ENCODE peak calls at places on chromosomes 2 and 18, in five cellular contexts. I is gastrocnemius medialis, Q is A673, U is LoVo, D is HFF-Myc. Z is an unnamed sample.

GRCh38 chr2:232309592-232309991 is 69.0 kb upstream of the ALPP start:
- DNase-seq in I (no peak), Q (no peak), U (no peak), D (no peak), Z (no peak)

GRCh38 chr18:12884521-12885323 is 685 bp upstream of the PTPN2 start:
- DNase-seq in I (no peak), Q (no peak), U (no peak), D (no peak), Z (no peak)

GRCh38 chr2:128311755-128312341 is 6.8 kb downstream of the HS6ST1 start:
- DNase-seq in I (no peak), Q (no peak), U (no peak), D (no peak), Z (no peak)

GRCh38 chr2:85974395-85974794 is 85.6 kb upstream of the ST3GAL5 start:
- DNase-seq in I (no peak), Q (no peak), U (no peak), D (no peak), Z (no peak)

GRCh38 chr18:36045241-36045999 is 21.9 kb downstream of the RPRD1A start:
- DNase-seq in I (no peak), Q (no peak), U (no peak), D (no peak), Z (no peak)

GRCh38 chr18:49029628-49030027 is 78.9 kb upstream of the SMAD7 start:
- DNase-seq in I (no peak), Q (no peak), U (no peak), D (no peak), Z (no peak)

GRCh38 chr2:5666798-5667197 is 25.4 kb upstream of the SOX11 start:
- DNase-seq in I (no peak), Q (no peak), U (no peak), D (no peak), Z (no peak)

GRCh38 chr2:239114616-239115265 is 266.9 kb downstream of the TWIST2 start:
- DNase-seq in I (no peak), Q (peak; percentile 33), U (no peak), D (no peak), Z (no peak)

GRCh38 chr2:241854342-241855244 is 4.1 kb downstream of the PDCD1 start:
- DNase-seq in I (no peak), Q (no peak), U (no peak), D (no peak), Z (no peak)

GRCh38 chr18:36186461-36187137 is 698 bp upstream of the MOCOS start:
- DNase-seq in I (no peak), Q (no peak), U (peak; percentile 14), D (no peak), Z (no peak)

GRCh38 chr2:105784577-105784976 is 39.9 kb downstream of the NCK2 start:
- DNase-seq in I (no peak), Q (no peak), U (no peak), D (no peak), Z (no peak)

GRCh38 chr2:141911485-141912066 is 219.2 kb downstream of the LRP1B start:
- DNase-seq in I (no peak), Q (peak; percentile 54), U (peak; percentile 13), D (peak; percentile 11), Z (peak; percentile 2)

GRCh38 chr18:36143391-36143790 is 13.7 kb downstream of the ELP2 start:
- DNase-seq in I (no peak), Q (no peak), U (no peak), D (no peak), Z (no peak)

GRCh38 chr2:191304939-191305875 is 60.0 kb downstream of the MYO1B start:
- DNase-seq in I (peak; percentile 6), Q (no peak), U (no peak), D (peak; percentile 73), Z (peak; percentile 47)

GRCh38 chr2:165274698-165275097 is 35.5 kb downstream of the SCN2A start:
- DNase-seq in I (peak; percentile 46), Q (no peak), U (no peak), D (no peak), Z (no peak)

GRCh38 chr2:84038866-84039265 is 420.2 kb downstream of the SUCLG1 start:
- DNase-seq in I (no peak), Q (peak; percentile 80), U (no peak), D (no peak), Z (no peak)

GRCh38 chr2:240247241-240247867 is 106.9 kb upstream of the OTOS start:
- DNase-seq in I (no peak), Q (no peak), U (no peak), D (no peak), Z (no peak)

GRCh38 chr2:82120120-82120519 is 1815.6 kb upstream of the LRRTM1 start:
- DNase-seq in I (no peak), Q (no peak), U (no peak), D (no peak), Z (no peak)

GRCh38 chr2:44016282-44016681 is 20.5 kb upstream of the LRPPRC start:
- DNase-seq in I (no peak), Q (peak; percentile 69), U (peak; percentile 58), D (peak; percentile 14), Z (peak; percentile 20)

GRCh38 chr2:108446703-108447102 is 2.3 kb upstream of the GCC2 start:
- DNase-seq in I (no peak), Q (no peak), U (no peak), D (no peak), Z (no peak)

GRCh38 chr2:71743995-71744675 is 290.8 kb downstream of the DYSF start:
- DNase-seq in I (peak; percentile 72), Q (peak; percentile 21), U (no peak), D (no peak), Z (no peak)

GRCh38 chr2:112869258-112869842 is 32.8 kb upstream of the IL1B start:
- DNase-seq in I (no peak), Q (peak; percentile 91), U (peak; percentile 99), D (peak; percentile 90), Z (no peak)

GRCh38 chr2:233026211-233026813 is 6.2 kb upstream of the NEU2 start:
- DNase-seq in I (no peak), Q (no peak), U (peak; percentile 14), D (no peak), Z (no peak)

GRCh38 chr2:198314559-198315153 is 510.3 kb downstream of the PLCL1 start:
- DNase-seq in I (no peak), Q (peak; percentile 65), U (peak; percentile 64), D (peak; percentile 29), Z (peak; percentile 28)

GRCh38 chr18:34219651-34220050 is 5.1 kb downstream of the NOL4 start:
- DNase-seq in I (no peak), Q (peak; percentile 72), U (no peak), D (no peak), Z (no peak)

GRCh38 chr2:29072971-29073725 is 1.2 kb downstream of the PCARE start:
- DNase-seq in I (no peak), Q (no peak), U (no peak), D (no peak), Z (no peak)

GRCh38 chr2:207711750-207712487 is 479 bp downstream of the CCNYL1 start:
- DNase-seq in I (peak; percentile 7), Q (peak; percentile 32), U (no peak), D (no peak), Z (no peak)

GRCh38 chr2:45938649-45939511 is 287.4 kb downstream of the PRKCE start:
- DNase-seq in I (peak; percentile 66), Q (peak; percentile 87), U (peak; percentile 93), D (peak; percentile 96), Z (peak; percentile 95)

GRCh38 chr2:235551965-235552364 is 58.1 kb downstream of the AGAP1 start:
- DNase-seq in I (no peak), Q (peak; percentile 70), U (peak; percentile 15), D (peak; percentile 24), Z (peak; percentile 45)

GRCh38 chr2:158539176-158539895 is 82.6 kb downstream of the PKP4 start:
- DNase-seq in I (no peak), Q (peak; percentile 90), U (peak; percentile 80), D (peak; percentile 81), Z (peak; percentile 53)

GRCh38 chr2:44598330-44598729 is 236.6 kb downstream of the CAMKMT start:
- DNase-seq in I (no peak), Q (no peak), U (no peak), D (no peak), Z (no peak)

GRCh38 chr2:166106431-166107015 is 21.3 kb downstream of the SCN1A start:
- DNase-seq in I (no peak), Q (peak; percentile 65), U (no peak), D (no peak), Z (no peak)

GRCh38 chr2:239462671-239463506 is 62.1 kb upstream of the HDAC4 start:
- DNase-seq in I (no peak), Q (no peak), U (no peak), D (no peak), Z (no peak)

GRCh38 chr2:38602732-38603401 is at the start of gene HNRNPLL:
- DNase-seq in I (peak; percentile 97), Q (peak; percentile 99), U (peak; percentile 97), D (peak; percentile 88), Z (peak; percentile 92)

Z was measured in smooth muscle cell of the brain vasculature.